ENCODE peak calls at places on chromosomes 7 and 10, in ten cellular contexts. One of them, this sample, is unnamed.

GRCh38 chr10:11602919-11603523 is 8.4 kb downstream of the USP6NL start:
- DNase-seq in suprapubic skin: no peak
- DNase-seq in activated CD8-positive, alpha-beta T cell treated with anti-CD3 and anti-CD28 coated beads for 36 hours: no peak
- DNase-seq in colonic mucosa: no peak
- DNase-seq in cardiac muscle cell: no peak
- DNase-seq in right atrium auricular region: no peak
- DNase-seq in spleen: no peak
- DNase-seq in RWPE1: no peak
- DNase-seq in SK-N-SH: no peak
- DNase-seq in GM13977: peak
- DNase-seq in this sample: no peak

GRCh38 chr7:30930621-30931020 is 19.0 kb downstream of the AQP1 start:
- DNase-seq in spleen: no peak
- DNase-seq in cardiac muscle cell: peak
- DNase-seq in right atrium auricular region: peak
- DNase-seq in SK-N-SH: peak
- DNase-seq in GM13977: peak
- DNase-seq in colonic mucosa: no peak
- DNase-seq in suprapubic skin: no peak
- DNase-seq in activated CD8-positive, alpha-beta T cell treated with anti-CD3 and anti-CD28 coated beads for 36 hours: no peak
- DNase-seq in RWPE1: no peak
- DNase-seq in this sample: no peak

GRCh38 chr7:106657085-106657991 is 3.6 kb downstream of the CCDC71L start:
- DNase-seq in activated CD8-positive, alpha-beta T cell treated with anti-CD3 and anti-CD28 coated beads for 36 hours: no peak
- DNase-seq in colonic mucosa: no peak
- DNase-seq in spleen: no peak
- DNase-seq in SK-N-SH: no peak
- DNase-seq in right atrium auricular region: no peak
- DNase-seq in GM13977: peak
- DNase-seq in suprapubic skin: no peak
- DNase-seq in cardiac muscle cell: peak
- DNase-seq in RWPE1: no peak
- DNase-seq in this sample: no peak

GRCh38 chr7:43303740-43304241 is 191.3 kb downstream of the HECW1 start:
- DNase-seq in cardiac muscle cell: peak
- DNase-seq in right atrium auricular region: no peak
- DNase-seq in RWPE1: no peak
- DNase-seq in spleen: no peak
- DNase-seq in SK-N-SH: no peak
- DNase-seq in GM13977: no peak
- DNase-seq in activated CD8-positive, alpha-beta T cell treated with anti-CD3 and anti-CD28 coated beads for 36 hours: peak
- DNase-seq in colonic mucosa: no peak
- DNase-seq in suprapubic skin: no peak
- DNase-seq in this sample: peak

GRCh38 chr10:7861509-7862120 is 43.3 kb downstream of the TAF3 start:
- DNase-seq in right atrium auricular region: no peak
- DNase-seq in SK-N-SH: peak
- DNase-seq in cardiac muscle cell: no peak
- DNase-seq in suprapubic skin: no peak
- DNase-seq in RWPE1: no peak
- DNase-seq in GM13977: no peak
- DNase-seq in colonic mucosa: no peak
- DNase-seq in spleen: no peak
- DNase-seq in activated CD8-positive, alpha-beta T cell treated with anti-CD3 and anti-CD28 coated beads for 36 hours: no peak
- DNase-seq in this sample: no peak

GRCh38 chr7:133742709-133743538 is 384.2 kb upstream of the LRGUK start:
- DNase-seq in cardiac muscle cell: peak
- DNase-seq in spleen: no peak
- DNase-seq in right atrium auricular region: no peak
- DNase-seq in suprapubic skin: no peak
- DNase-seq in colonic mucosa: no peak
- DNase-seq in GM13977: no peak
- DNase-seq in SK-N-SH: peak
- DNase-seq in activated CD8-positive, alpha-beta T cell treated with anti-CD3 and anti-CD28 coated beads for 36 hours: no peak
- DNase-seq in RWPE1: peak
- DNase-seq in this sample: peak

GRCh38 chr10:98268694-98269386 is 846 bp upstream of the LOXL4 start:
- DNase-seq in GM13977: peak
- DNase-seq in RWPE1: no peak
- DNase-seq in cardiac muscle cell: peak
- DNase-seq in right atrium auricular region: no peak
- DNase-seq in SK-N-SH: no peak
- DNase-seq in activated CD8-positive, alpha-beta T cell treated with anti-CD3 and anti-CD28 coated beads for 36 hours: no peak
- DNase-seq in spleen: no peak
- DNase-seq in suprapubic skin: peak
- DNase-seq in colonic mucosa: no peak
- DNase-seq in this sample: no peak

GRCh38 chr10:66925896-66926719 is at the start of gene LRRTM3:
- DNase-seq in suprapubic skin: no peak
- DNase-seq in cardiac muscle cell: peak
- DNase-seq in spleen: no peak
- DNase-seq in GM13977: peak
- DNase-seq in SK-N-SH: peak
- DNase-seq in right atrium auricular region: peak
- DNase-seq in RWPE1: peak
- DNase-seq in colonic mucosa: peak
- DNase-seq in activated CD8-positive, alpha-beta T cell treated with anti-CD3 and anti-CD28 coated beads for 36 hours: peak
- DNase-seq in this sample: peak

GRCh38 chr7:39056153-39056552 is 78.4 kb downstream of the POU6F2 start:
- DNase-seq in activated CD8-positive, alpha-beta T cell treated with anti-CD3 and anti-CD28 coated beads for 36 hours: no peak
- DNase-seq in colonic mucosa: no peak
- DNase-seq in GM13977: no peak
- DNase-seq in RWPE1: no peak
- DNase-seq in suprapubic skin: no peak
- DNase-seq in right atrium auricular region: no peak
- DNase-seq in spleen: no peak
- DNase-seq in cardiac muscle cell: no peak
- DNase-seq in SK-N-SH: no peak
- DNase-seq in this sample: no peak

GRCh38 chr7:113996405-113996804 is 77.6 kb upstream of the PPP1R3A start:
- DNase-seq in suprapubic skin: no peak
- DNase-seq in right atrium auricular region: no peak
- DNase-seq in spleen: no peak
- DNase-seq in RWPE1: no peak
- DNase-seq in SK-N-SH: no peak
- DNase-seq in colonic mucosa: no peak
- DNase-seq in GM13977: no peak
- DNase-seq in cardiac muscle cell: no peak
- DNase-seq in activated CD8-positive, alpha-beta T cell treated with anti-CD3 and anti-CD28 coated beads for 36 hours: no peak
- DNase-seq in this sample: no peak

GRCh38 chr7:141649865-141650499 is 52.0 kb downstream of the DENND11 start:
- DNase-seq in activated CD8-positive, alpha-beta T cell treated with anti-CD3 and anti-CD28 coated beads for 36 hours: peak
- DNase-seq in colonic mucosa: peak
- DNase-seq in RWPE1: peak
- DNase-seq in GM13977: peak
- DNase-seq in SK-N-SH: peak
- DNase-seq in spleen: no peak
- DNase-seq in suprapubic skin: no peak
- DNase-seq in right atrium auricular region: peak
- DNase-seq in cardiac muscle cell: peak
- DNase-seq in this sample: peak

GRCh38 chr10:28910960-28911359 is 233.6 kb downstream of the BAMBI start:
- DNase-seq in cardiac muscle cell: peak
- DNase-seq in spleen: no peak
- DNase-seq in RWPE1: no peak
- DNase-seq in SK-N-SH: no peak
- DNase-seq in colonic mucosa: no peak
- DNase-seq in suprapubic skin: no peak
- DNase-seq in GM13977: no peak
- DNase-seq in right atrium auricular region: no peak
- DNase-seq in activated CD8-positive, alpha-beta T cell treated with anti-CD3 and anti-CD28 coated beads for 36 hours: no peak
- DNase-seq in this sample: no peak

GRCh38 chr7:138553805-138554204 is 93.7 kb downstream of the TRIM24 start:
- DNase-seq in suprapubic skin: no peak
- DNase-seq in GM13977: no peak
- DNase-seq in RWPE1: no peak
- DNase-seq in cardiac muscle cell: no peak
- DNase-seq in right atrium auricular region: no peak
- DNase-seq in SK-N-SH: no peak
- DNase-seq in spleen: no peak
- DNase-seq in activated CD8-positive, alpha-beta T cell treated with anti-CD3 and anti-CD28 coated beads for 36 hours: no peak
- DNase-seq in colonic mucosa: no peak
- DNase-seq in this sample: no peak

GRCh38 chr10:69864321-69864720 is 62.6 kb downstream of the COL13A1 start:
- DNase-seq in suprapubic skin: no peak
- DNase-seq in colonic mucosa: no peak
- DNase-seq in GM13977: no peak
- DNase-seq in right atrium auricular region: no peak
- DNase-seq in cardiac muscle cell: peak
- DNase-seq in RWPE1: peak
- DNase-seq in activated CD8-positive, alpha-beta T cell treated with anti-CD3 and anti-CD28 coated beads for 36 hours: no peak
- DNase-seq in spleen: no peak
- DNase-seq in SK-N-SH: no peak
- DNase-seq in this sample: peak

GRCh38 chr7:91062713-91063112 is 201.5 kb upstream of the FZD1 start:
- DNase-seq in cardiac muscle cell: no peak
- DNase-seq in RWPE1: no peak
- DNase-seq in spleen: no peak
- DNase-seq in suprapubic skin: no peak
- DNase-seq in right atrium auricular region: no peak
- DNase-seq in activated CD8-positive, alpha-beta T cell treated with anti-CD3 and anti-CD28 coated beads for 36 hours: no peak
- DNase-seq in GM13977: no peak
- DNase-seq in SK-N-SH: no peak
- DNase-seq in colonic mucosa: no peak
- DNase-seq in this sample: no peak

GRCh38 chr7:158829021-158829341 is 328 bp downstream of the ESYT2 start:
- DNase-seq in colonic mucosa: peak
- DNase-seq in spleen: no peak
- DNase-seq in RWPE1: peak
- DNase-seq in cardiac muscle cell: peak
- DNase-seq in activated CD8-positive, alpha-beta T cell treated with anti-CD3 and anti-CD28 coated beads for 36 hours: peak
- DNase-seq in right atrium auricular region: no peak
- DNase-seq in GM13977: peak
- DNase-seq in SK-N-SH: no peak
- DNase-seq in suprapubic skin: no peak
- DNase-seq in this sample: peak

GRCh38 chr7:86961686-86962085 is 97.8 kb downstream of the ELAPOR2 start:
- DNase-seq in activated CD8-positive, alpha-beta T cell treated with anti-CD3 and anti-CD28 coated beads for 36 hours: no peak
- DNase-seq in colonic mucosa: no peak
- DNase-seq in RWPE1: no peak
- DNase-seq in spleen: no peak
- DNase-seq in SK-N-SH: no peak
- DNase-seq in GM13977: no peak
- DNase-seq in right atrium auricular region: no peak
- DNase-seq in cardiac muscle cell: no peak
- DNase-seq in suprapubic skin: no peak
- DNase-seq in this sample: no peak

GRCh38 chr10:61970182-61971015 is 68.9 kb downstream of the ARID5B start:
- DNase-seq in suprapubic skin: no peak
- DNase-seq in RWPE1: no peak
- DNase-seq in activated CD8-positive, alpha-beta T cell treated with anti-CD3 and anti-CD28 coated beads for 36 hours: no peak
- DNase-seq in spleen: no peak
- DNase-seq in SK-N-SH: peak
- DNase-seq in cardiac muscle cell: peak
- DNase-seq in GM13977: no peak
- DNase-seq in colonic mucosa: no peak
- DNase-seq in right atrium auricular region: no peak
- DNase-seq in this sample: no peak

DNA sequence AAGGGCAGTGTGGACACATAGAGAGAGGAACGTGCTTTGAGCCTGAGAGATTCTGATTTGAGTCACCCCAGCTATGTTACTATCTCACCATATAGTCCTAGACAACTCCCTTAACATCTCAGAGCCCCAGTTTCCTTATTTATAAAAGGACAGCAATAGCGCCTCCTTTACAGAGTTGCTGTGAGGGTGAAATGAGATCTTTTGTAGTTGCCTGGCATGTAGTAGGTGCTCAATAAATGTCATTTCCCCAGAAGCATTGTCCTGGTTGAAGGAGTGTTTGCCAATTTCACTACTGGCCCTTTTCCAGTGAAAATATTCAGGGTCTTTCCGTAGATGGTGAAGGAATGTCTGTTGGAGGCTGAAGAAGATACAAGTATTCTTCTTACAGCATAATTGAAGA is 51.3 kb upstream of the FAM180A start:
- DNase-seq in colonic mucosa: no peak
- DNase-seq in spleen: no peak
- DNase-seq in suprapubic skin: no peak
- DNase-seq in cardiac muscle cell: no peak
- DNase-seq in right atrium auricular region: no peak
- DNase-seq in activated CD8-positive, alpha-beta T cell treated with anti-CD3 and anti-CD28 coated beads for 36 hours: no peak
- DNase-seq in SK-N-SH: no peak
- DNase-seq in GM13977: no peak
- DNase-seq in RWPE1: no peak
- DNase-seq in this sample: no peak
- TF ChIP-seq CTCF in colonic mucosa: no peak
- TF ChIP-seq CTCF in spleen: no peak
- TF ChIP-seq CTCF in suprapubic skin: no peak
- TF ChIP-seq CTCF in cardiac muscle cell: no peak
- TF ChIP-seq CTCF in right atrium auricular region: no peak
- TF ChIP-seq CTCF in activated CD8-positive, alpha-beta T cell treated with anti-CD3 and anti-CD28 coated beads for 36 hours: no peak
- TF ChIP-seq CTCF in SK-N-SH: peak
- TF ChIP-seq CTCF in GM13977: no peak
- TF ChIP-seq CTCF in RWPE1: no peak
- TF ChIP-seq CTCF in this sample: no peak

GRCh38 chr10:26269754-26270153 is 53.2 kb downstream of the GAD2 start:
- DNase-seq in activated CD8-positive, alpha-beta T cell treated with anti-CD3 and anti-CD28 coated beads for 36 hours: no peak
- DNase-seq in suprapubic skin: no peak
- DNase-seq in colonic mucosa: no peak
- DNase-seq in SK-N-SH: peak
- DNase-seq in right atrium auricular region: no peak
- DNase-seq in GM13977: peak
- DNase-seq in RWPE1: peak
- DNase-seq in spleen: no peak
- DNase-seq in cardiac muscle cell: peak
- DNase-seq in this sample: peak
- TF ChIP-seq CTCF in activated CD8-positive, alpha-beta T cell treated with anti-CD3 and anti-CD28 coated beads for 36 hours: no peak
- TF ChIP-seq CTCF in suprapubic skin: no peak
- TF ChIP-seq CTCF in colonic mucosa: no peak
- TF ChIP-seq CTCF in SK-N-SH: peak
- TF ChIP-seq CTCF in right atrium auricular region: peak
- TF ChIP-seq CTCF in GM13977: peak
- TF ChIP-seq CTCF in RWPE1: no peak
- TF ChIP-seq CTCF in spleen: no peak
- TF ChIP-seq CTCF in cardiac muscle cell: peak
- TF ChIP-seq CTCF in this sample: peak

DNA sequence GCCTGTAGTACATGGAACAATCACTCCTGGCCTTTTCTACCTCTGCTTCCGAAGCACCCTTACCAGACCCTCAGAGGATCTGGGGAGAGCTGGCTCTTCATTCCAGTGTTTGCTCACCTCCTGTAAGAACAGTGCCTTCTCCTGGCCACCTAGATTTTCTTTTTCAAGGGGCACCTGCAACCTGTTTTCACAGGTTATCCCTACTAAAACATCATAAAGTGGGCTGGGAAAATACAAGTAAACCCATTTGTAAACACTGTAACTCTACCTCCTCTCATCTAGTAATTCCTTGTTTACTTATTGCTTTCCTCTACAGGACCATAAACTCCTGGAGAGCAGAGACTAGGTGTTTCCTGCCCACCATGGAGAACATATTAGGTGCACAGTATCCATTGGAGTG is 1.1 kb downstream of the PIK3AP1 start:
- DNase-seq in spleen: no peak
- DNase-seq in suprapubic skin: no peak
- DNase-seq in colonic mucosa: no peak
- DNase-seq in RWPE1: no peak
- DNase-seq in right atrium auricular region: no peak
- DNase-seq in GM13977: peak
- DNase-seq in cardiac muscle cell: no peak
- DNase-seq in SK-N-SH: no peak
- DNase-seq in activated CD8-positive, alpha-beta T cell treated with anti-CD3 and anti-CD28 coated beads for 36 hours: no peak
- DNase-seq in this sample: no peak
- TF ChIP-seq CTCF in spleen: no peak
- TF ChIP-seq CTCF in suprapubic skin: no peak
- TF ChIP-seq CTCF in colonic mucosa: no peak
- TF ChIP-seq CTCF in RWPE1: no peak
- TF ChIP-seq CTCF in right atrium auricular region: no peak
- TF ChIP-seq CTCF in GM13977: peak
- TF ChIP-seq CTCF in cardiac muscle cell: no peak
- TF ChIP-seq CTCF in SK-N-SH: no peak
- TF ChIP-seq CTCF in activated CD8-positive, alpha-beta T cell treated with anti-CD3 and anti-CD28 coated beads for 36 hours: no peak
- TF ChIP-seq CTCF in this sample: no peak

GRCh38 chr7:73839743-73840714 is 2.3 kb downstream of the METTL27 start:
- DNase-seq in RWPE1: no peak
- DNase-seq in colonic mucosa: no peak
- DNase-seq in activated CD8-positive, alpha-beta T cell treated with anti-CD3 and anti-CD28 coated beads for 36 hours: no peak
- DNase-seq in right atrium auricular region: no peak
- DNase-seq in cardiac muscle cell: no peak
- DNase-seq in GM13977: no peak
- DNase-seq in SK-N-SH: peak
- DNase-seq in suprapubic skin: no peak
- DNase-seq in spleen: no peak
- DNase-seq in this sample: no peak
- TF ChIP-seq CTCF in RWPE1: no peak
- TF ChIP-seq CTCF in colonic mucosa: no peak
- TF ChIP-seq CTCF in activated CD8-positive, alpha-beta T cell treated with anti-CD3 and anti-CD28 coated beads for 36 hours: no peak
- TF ChIP-seq CTCF in right atrium auricular region: no peak
- TF ChIP-seq CTCF in cardiac muscle cell: no peak
- TF ChIP-seq CTCF in GM13977: no peak
- TF ChIP-seq CTCF in SK-N-SH: peak
- TF ChIP-seq CTCF in suprapubic skin: no peak
- TF ChIP-seq CTCF in spleen: no peak
- TF ChIP-seq CTCF in this sample: no peak